ENCODE peak calls at places on chromosomes 1 and 21, in ten cellular contexts. One of them, this sample, is unnamed.

GRCh38 chr1:20470174-20470573 is 15.8 kb downstream of the CAMK2N1 start:
- DNase-seq in cardiac muscle cell: no peak
- DNase-seq in stimulated activated CD4-positive, alpha-beta T cell treated with anti-CD3 and anti-CD28 coated beads, Interleukin-4, amount 100 ng/mL, for 24 hours: no peak
- DNase-seq in endothelial cell: no peak
- DNase-seq in non-pigmented ciliary epithelial cell: no peak
- DNase-seq in heart left ventricle: no peak
- DNase-seq in cardiac fibroblast: no peak
- DNase-seq in fibroblast of mammary gland: no peak
- DNase-seq in T-cell: no peak
- DNase-seq in AG20443: no peak
- DNase-seq in this sample: no peak

GRCh38 chr1:154703207-154703606 is 95.2 kb upstream of the ADAR start:
- DNase-seq in cardiac muscle cell: peak
- DNase-seq in stimulated activated CD4-positive, alpha-beta T cell treated with anti-CD3 and anti-CD28 coated beads, Interleukin-4, amount 100 ng/mL, for 24 hours: no peak
- DNase-seq in endothelial cell: no peak
- DNase-seq in non-pigmented ciliary epithelial cell: no peak
- DNase-seq in heart left ventricle: no peak
- DNase-seq in cardiac fibroblast: peak
- DNase-seq in fibroblast of mammary gland: no peak
- DNase-seq in T-cell: no peak
- DNase-seq in AG20443: no peak
- DNase-seq in this sample: no peak

GRCh38 chr1:212498243-212498642 is 65.5 kb downstream of the NENF start:
- DNase-seq in cardiac muscle cell: peak
- DNase-seq in stimulated activated CD4-positive, alpha-beta T cell treated with anti-CD3 and anti-CD28 coated beads, Interleukin-4, amount 100 ng/mL, for 24 hours: no peak
- DNase-seq in endothelial cell: no peak
- DNase-seq in non-pigmented ciliary epithelial cell: peak
- DNase-seq in heart left ventricle: no peak
- DNase-seq in cardiac fibroblast: peak
- DNase-seq in fibroblast of mammary gland: peak
- DNase-seq in T-cell: no peak
- DNase-seq in AG20443: peak
- DNase-seq in this sample: no peak

GRCh38 chr1:181099152-181100014 is 10.9 kb downstream of the IER5 start:
- DNase-seq in cardiac muscle cell: peak
- DNase-seq in stimulated activated CD4-positive, alpha-beta T cell treated with anti-CD3 and anti-CD28 coated beads, Interleukin-4, amount 100 ng/mL, for 24 hours: peak
- DNase-seq in endothelial cell: no peak
- DNase-seq in non-pigmented ciliary epithelial cell: no peak
- DNase-seq in heart left ventricle: no peak
- DNase-seq in cardiac fibroblast: peak
- DNase-seq in fibroblast of mammary gland: peak
- DNase-seq in T-cell: no peak
- DNase-seq in AG20443: no peak
- DNase-seq in this sample: peak

GRCh38 chr21:46227811-46228344 is 696 bp downstream of the LSS start:
- DNase-seq in cardiac muscle cell: no peak
- DNase-seq in stimulated activated CD4-positive, alpha-beta T cell treated with anti-CD3 and anti-CD28 coated beads, Interleukin-4, amount 100 ng/mL, for 24 hours: no peak
- DNase-seq in endothelial cell: no peak
- DNase-seq in non-pigmented ciliary epithelial cell: no peak
- DNase-seq in heart left ventricle: no peak
- DNase-seq in cardiac fibroblast: no peak
- DNase-seq in fibroblast of mammary gland: no peak
- DNase-seq in T-cell: no peak
- DNase-seq in AG20443: no peak
- DNase-seq in this sample: no peak

GRCh38 chr1:175269151-175269550 is 76.6 kb upstream of the KIAA0040 start:
- DNase-seq in cardiac muscle cell: no peak
- DNase-seq in stimulated activated CD4-positive, alpha-beta T cell treated with anti-CD3 and anti-CD28 coated beads, Interleukin-4, amount 100 ng/mL, for 24 hours: no peak
- DNase-seq in endothelial cell: no peak
- DNase-seq in non-pigmented ciliary epithelial cell: no peak
- DNase-seq in heart left ventricle: no peak
- DNase-seq in cardiac fibroblast: no peak
- DNase-seq in fibroblast of mammary gland: no peak
- DNase-seq in T-cell: no peak
- DNase-seq in AG20443: no peak
- DNase-seq in this sample: no peak

GRCh38 chr21:20997308-20997632 is 939 bp upstream of the NCAM2 start:
- DNase-seq in cardiac muscle cell: peak
- DNase-seq in stimulated activated CD4-positive, alpha-beta T cell treated with anti-CD3 and anti-CD28 coated beads, Interleukin-4, amount 100 ng/mL, for 24 hours: no peak
- DNase-seq in endothelial cell: no peak
- DNase-seq in non-pigmented ciliary epithelial cell: no peak
- DNase-seq in heart left ventricle: peak
- DNase-seq in cardiac fibroblast: peak
- DNase-seq in fibroblast of mammary gland: no peak
- DNase-seq in T-cell: no peak
- DNase-seq in AG20443: peak
- DNase-seq in this sample: no peak

GRCh38 chr1:3460653-3461237 is 6.3 kb downstream of the ARHGEF16 start:
- DNase-seq in cardiac muscle cell: peak
- DNase-seq in stimulated activated CD4-positive, alpha-beta T cell treated with anti-CD3 and anti-CD28 coated beads, Interleukin-4, amount 100 ng/mL, for 24 hours: no peak
- DNase-seq in endothelial cell: no peak
- DNase-seq in non-pigmented ciliary epithelial cell: no peak
- DNase-seq in heart left ventricle: peak
- DNase-seq in cardiac fibroblast: peak
- DNase-seq in fibroblast of mammary gland: no peak
- DNase-seq in T-cell: no peak
- DNase-seq in AG20443: no peak
- DNase-seq in this sample: no peak

GRCh38 chr1:113542221-113542701 is 151.9 kb downstream of the MAGI3 start:
- DNase-seq in cardiac muscle cell: peak
- DNase-seq in stimulated activated CD4-positive, alpha-beta T cell treated with anti-CD3 and anti-CD28 coated beads, Interleukin-4, amount 100 ng/mL, for 24 hours: no peak
- DNase-seq in endothelial cell: no peak
- DNase-seq in non-pigmented ciliary epithelial cell: peak
- DNase-seq in heart left ventricle: no peak
- DNase-seq in cardiac fibroblast: peak
- DNase-seq in fibroblast of mammary gland: peak
- DNase-seq in T-cell: no peak
- DNase-seq in AG20443: peak
- DNase-seq in this sample: no peak

GRCh38 chr1:203175237-203176181 is at the start of gene MYBPH:
- DNase-seq in cardiac muscle cell: no peak
- DNase-seq in stimulated activated CD4-positive, alpha-beta T cell treated with anti-CD3 and anti-CD28 coated beads, Interleukin-4, amount 100 ng/mL, for 24 hours: no peak
- DNase-seq in endothelial cell: no peak
- DNase-seq in non-pigmented ciliary epithelial cell: no peak
- DNase-seq in heart left ventricle: peak
- DNase-seq in cardiac fibroblast: peak
- DNase-seq in fibroblast of mammary gland: no peak
- DNase-seq in T-cell: no peak
- DNase-seq in AG20443: no peak
- DNase-seq in this sample: peak

GRCh38 chr21:38741092-38741975 is 64.4 kb upstream of the ETS2 start:
- DNase-seq in cardiac muscle cell: no peak
- DNase-seq in stimulated activated CD4-positive, alpha-beta T cell treated with anti-CD3 and anti-CD28 coated beads, Interleukin-4, amount 100 ng/mL, for 24 hours: no peak
- DNase-seq in endothelial cell: no peak
- DNase-seq in non-pigmented ciliary epithelial cell: no peak
- DNase-seq in heart left ventricle: no peak
- DNase-seq in cardiac fibroblast: no peak
- DNase-seq in fibroblast of mammary gland: no peak
- DNase-seq in T-cell: no peak
- DNase-seq in AG20443: no peak
- DNase-seq in this sample: no peak

GRCh38 chr1:151728151-151728711 is 6.9 kb downstream of the RIIAD1 start:
- DNase-seq in cardiac muscle cell: peak
- DNase-seq in stimulated activated CD4-positive, alpha-beta T cell treated with anti-CD3 and anti-CD28 coated beads, Interleukin-4, amount 100 ng/mL, for 24 hours: no peak
- DNase-seq in endothelial cell: no peak
- DNase-seq in non-pigmented ciliary epithelial cell: peak
- DNase-seq in heart left ventricle: peak
- DNase-seq in cardiac fibroblast: peak
- DNase-seq in fibroblast of mammary gland: peak
- DNase-seq in T-cell: no peak
- DNase-seq in AG20443: peak
- DNase-seq in this sample: no peak

GRCh38 chr1:174284052-174284451 is 124.7 kb downstream of the RABGAP1L start:
- DNase-seq in cardiac muscle cell: no peak
- DNase-seq in stimulated activated CD4-positive, alpha-beta T cell treated with anti-CD3 and anti-CD28 coated beads, Interleukin-4, amount 100 ng/mL, for 24 hours: no peak
- DNase-seq in endothelial cell: no peak
- DNase-seq in non-pigmented ciliary epithelial cell: no peak
- DNase-seq in heart left ventricle: no peak
- DNase-seq in cardiac fibroblast: no peak
- DNase-seq in fibroblast of mammary gland: no peak
- DNase-seq in T-cell: no peak
- DNase-seq in AG20443: no peak
- DNase-seq in this sample: no peak

GRCh38 chr1:47940321-47940720 is 56.9 kb downstream of the TRABD2B start:
- DNase-seq in cardiac muscle cell: peak
- DNase-seq in stimulated activated CD4-positive, alpha-beta T cell treated with anti-CD3 and anti-CD28 coated beads, Interleukin-4, amount 100 ng/mL, for 24 hours: no peak
- DNase-seq in endothelial cell: no peak
- DNase-seq in non-pigmented ciliary epithelial cell: no peak
- DNase-seq in heart left ventricle: no peak
- DNase-seq in cardiac fibroblast: no peak
- DNase-seq in fibroblast of mammary gland: no peak
- DNase-seq in T-cell: no peak
- DNase-seq in AG20443: peak
- DNase-seq in this sample: no peak

This sample was measured in tibial artery.